ENCODE peak calls at places on chromosomes 11 and 22, in seven cellular contexts. W, E, R, K, O, G and Q are unnamed samples.

GRCh38 chr22:30474683-30475424 is 3.0 kb upstream of the SEC14L3 start:
- DNase-seq in E (no peak), W (no peak), G (peak; percentile 37), R (no peak), K (no peak), O (no peak), Q (no peak)

GRCh38 chr11:5596611-5597201 is at the start of gene TRIM6:
- DNase-seq in K (peak; percentile 63), O (peak; percentile 23), E (no peak), G (peak; percentile 35), R (no peak), W (peak; percentile 49), Q (no peak)

GRCh38 chr11:124041254-124041653 is at the start of gene OR10G7:
- DNase-seq in G (no peak), R (no peak), W (no peak), K (no peak), E (no peak), O (no peak), Q (no peak)

GRCh38 chr22:46896568-46897245 is 134.3 kb downstream of the TBC1D22A start:
- DNase-seq in K (no peak), R (no peak), G (no peak), W (no peak), E (no peak), O (no peak), Q (no peak)

GRCh38 chr11:1825039-1825740 is 9.6 kb upstream of the SYT8 start:
- DNase-seq in E (no peak), O (no peak), R (no peak), K (no peak), W (no peak), G (peak; percentile 70), Q (no peak)

GRCh38 chr22:17152340-17152739 is 6.7 kb downstream of the HDHD5 start:
- DNase-seq in E (no peak), R (no peak), K (no peak), O (no peak), G (no peak), W (no peak), Q (no peak)

GRCh38 chr11:21783954-21784353 is 408.9 kb upstream of the ANO5 start:
- DNase-seq in G (no peak), R (no peak), K (no peak), W (no peak), O (no peak), E (no peak), Q (no peak)

GRCh38 chr11:103994111-103994510 is 42.3 kb upstream of the DDI1 start:
- DNase-seq in G (no peak), W (peak; percentile 55), O (no peak), E (no peak), K (no peak), R (no peak), Q (no peak)

GRCh38 chr22:32864596-32864995 is 63.1 kb downstream of the TIMP3 start:
- DNase-seq in G (no peak), K (no peak), E (no peak), O (no peak), R (no peak), W (no peak), Q (no peak)

GRCh38 chr11:12280838-12281565 is 96.4 kb upstream of the PARVA start:
- DNase-seq in G (peak; percentile 22), E (no peak), W (peak; percentile 70), R (no peak), O (no peak), K (no peak), Q (no peak)

GRCh38 chr11:72333657-72334056 is 89.7 kb upstream of the PHOX2A start:
- DNase-seq in K (no peak), G (no peak), E (no peak), W (peak; percentile 18), R (peak; percentile 9), O (no peak), Q (no peak)

DNA sequence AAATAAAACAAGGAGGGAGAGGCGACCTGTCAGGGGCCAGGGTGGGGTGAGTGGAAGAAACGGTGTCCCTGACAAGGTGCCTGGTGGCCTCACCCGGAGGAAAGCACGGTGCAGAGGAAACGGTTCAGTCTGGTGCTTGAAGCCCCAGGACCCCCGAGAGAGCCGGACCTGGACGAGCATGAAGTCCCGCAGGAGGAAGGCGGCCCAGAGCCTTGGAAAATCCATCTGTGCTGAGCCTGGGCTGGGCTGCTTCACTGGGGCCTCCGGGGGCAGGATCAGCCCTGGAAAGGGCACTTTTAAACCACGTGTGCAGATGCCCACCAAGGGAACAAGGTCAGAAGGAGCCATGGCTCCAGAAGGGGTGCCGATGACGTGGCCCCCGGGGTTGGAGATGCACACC is 467.3 kb downstream of the OPCML start:
- DNase-seq in O (no peak), E (no peak), R (no peak), W (no peak), K (no peak), G (no peak), Q (no peak)
- H3K27me3 ChIP-seq in O (peaks cover 6% of the 10 kb centered on the region), E (peaks cover 4% of the 10 kb centered on the region), R (no peaks in the 10 kb centered on the region), W (peaks cover 4% of the 10 kb centered on the region), K (no peaks in the 10 kb centered on the region), G (peaks cover 50% of the 10 kb centered on the region), Q (peaks cover 4% of the 10 kb centered on the region)

GRCh38 chr22:37318255-37319109 is 36.2 kb downstream of the CYTH4 start:
- DNase-seq in K (no peak), O (no peak), R (no peak), W (no peak), G (no peak), E (no peak), Q (no peak)

GRCh38 chr22:37314315-37315046 is 32.2 kb downstream of the CYTH4 start:
- DNase-seq in G (no peak), R (no peak), W (no peak), E (no peak), K (no peak), O (no peak), Q (no peak)

GRCh38 chr22:37317698-37318210 is 35.4 kb downstream of the CYTH4 start:
- DNase-seq in E (no peak), O (no peak), R (no peak), K (no peak), W (no peak), G (no peak), Q (no peak)

GRCh38 chr22:37316405-37316804 is 34.1 kb downstream of the CYTH4 start:
- DNase-seq in K (no peak), G (no peak), R (no peak), E (no peak), O (no peak), W (no peak), Q (no peak)

DNA sequence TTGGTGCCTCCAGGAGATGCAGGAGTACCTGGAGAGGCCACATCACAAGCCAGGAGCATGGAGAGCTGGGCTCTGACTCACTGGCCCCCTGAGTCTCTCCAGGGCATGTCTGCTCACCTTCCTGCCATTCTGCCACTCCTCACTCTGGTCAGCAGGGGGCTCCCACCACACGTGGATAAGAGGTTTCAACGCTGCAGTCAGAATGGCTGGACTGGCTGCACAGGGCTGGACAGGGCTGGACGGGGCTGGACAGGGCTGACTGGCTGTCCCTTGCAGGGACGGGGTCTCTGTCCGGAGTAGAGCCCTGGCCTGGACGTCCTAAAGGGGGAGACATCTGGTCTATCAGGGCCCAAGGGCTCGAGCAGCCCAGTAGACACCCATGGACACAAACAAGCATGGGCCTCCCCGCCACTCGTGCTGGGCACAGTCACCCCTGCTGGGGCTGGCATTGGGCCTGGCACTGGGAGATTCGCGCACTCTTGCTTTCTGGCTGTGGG is 34.6 kb downstream of the CYTH4 start:
- DNase-seq in K (peak; percentile 66), O (peak; percentile 33), W (peak; percentile 65), R (peak; percentile 62), G (peak; percentile 77), E (no peak), Q (peak; percentile 66)
- TF ChIP-seq CTCF in K (peak; percentile 84), O (peak; percentile 67), W (peak; percentile 87), R (peak; percentile 85), G (no peak), E (peak; percentile 93), Q (peak; percentile 95)

GRCh38 chr11:119266517-119267255 is 50.2 kb downstream of the MCAM start:
- DNase-seq in W (no peak), K (no peak), E (no peak), O (no peak), G (no peak), R (no peak), Q (no peak)

GRCh38 chr11:119266063-119266462 is 50.9 kb downstream of the MCAM start:
- DNase-seq in W (no peak), R (no peak), G (no peak), O (no peak), E (no peak), K (no peak), Q (no peak)

GRCh38 chr11:119262668-119263351 is 54.1 kb downstream of the MCAM start:
- DNase-seq in G (no peak), W (peak; percentile 34), R (no peak), K (no peak), E (no peak), O (no peak), Q (no peak)

GRCh38 chr11:119267645-119268044 is 49.3 kb downstream of the MCAM start:
- DNase-seq in G (no peak), W (no peak), O (no peak), E (no peak), K (no peak), R (no peak), Q (no peak)

DNA sequence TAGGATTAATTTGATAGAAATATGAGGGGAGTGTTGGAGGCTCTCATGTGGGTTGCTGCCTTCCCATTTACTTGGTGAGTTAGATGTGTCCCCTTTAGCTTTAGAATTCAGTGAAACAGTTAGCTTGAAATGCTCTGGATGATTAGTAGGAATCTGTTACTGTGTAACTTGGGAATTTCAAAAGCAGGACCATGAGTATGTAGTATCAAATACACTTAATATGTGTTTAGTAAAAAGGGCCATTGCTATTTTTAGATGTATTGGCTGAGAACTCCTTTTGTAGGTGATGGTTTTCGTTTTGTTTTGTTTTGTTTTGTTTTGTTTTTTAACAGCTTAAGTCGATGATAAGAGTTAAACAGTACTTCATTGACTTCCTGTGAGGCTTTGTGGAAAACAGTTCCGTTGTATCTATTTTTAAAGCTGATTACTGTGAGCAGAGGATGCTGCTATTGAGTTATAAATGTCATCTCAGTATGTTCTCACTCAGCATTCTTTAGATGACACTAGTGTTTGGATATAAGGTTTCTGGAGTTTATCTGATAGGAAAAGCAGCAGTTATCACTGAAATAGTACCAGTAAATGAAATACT is 53.5 kb downstream of the MCAM start:
- DNase-seq in E (no peak), G (no peak), W (no peak), O (no peak), R (no peak), K (no peak), Q (no peak)
- H3K4me3 ChIP-seq in E (no peak overlapping the region), G (no peak overlapping the region), W (no peak overlapping the region), O (no peak overlapping the region), R (no peak overlapping the region), K (no peak overlapping the region), Q (no peak overlapping the region)

GRCh38 chr22:37279469-37279868 is 2.8 kb upstream of the CYTH4 start:
- DNase-seq in K (no peak), W (peak; percentile 79), R (no peak), E (no peak), G (no peak), O (no peak), Q (no peak)

GRCh38 chr22:37281646-37282384 is 493 bp upstream of the CYTH4 start:
- DNase-seq in E (no peak), R (no peak), W (no peak), G (no peak), O (no peak), K (no peak), Q (no peak)

GRCh38 chr22:37282385-37282677 is at the start of gene CYTH4:
- DNase-seq in K (peak; percentile 14), W (no peak), G (peak; percentile 70), E (no peak), O (no peak), R (peak; percentile 67), Q (no peak)

GRCh38 chr22:37280718-37281117 is 1.6 kb upstream of the CYTH4 start:
- DNase-seq in R (no peak), O (no peak), W (no peak), K (no peak), G (no peak), E (no peak), Q (no peak)

GRCh38 chr22:37281195-37281594 is 1.1 kb upstream of the CYTH4 start:
- DNase-seq in K (no peak), O (no peak), W (no peak), G (no peak), R (no peak), E (no peak), Q (no peak)
- H3K27me3 ChIP-seq in K (no peaks in the 10 kb centered on the region), O (peaks cover 33% of the 10 kb centered on the region), W (peaks cover 2% of the 10 kb centered on the region), G (peaks cover 82% of the 10 kb centered on the region), R (no peaks in the 10 kb centered on the region), E (peaks cover 3% of the 10 kb centered on the region), Q (peaks cover 2% of the 10 kb centered on the region)